ENCODE peak calls at places on chromosomes 12 and 14, in seven cellular contexts. One of them, this sample, is unnamed.

GRCh38 chr14:99247772-99248171 is 24.2 kb downstream of the BCL11B start:
- DNase-seq in HCT116: no peak
- DNase-seq in H1: no peak
- DNase-seq in K562: no peak
- DNase-seq in IMR-90: no peak
- DNase-seq in GM12878: no peak
- DNase-seq in HepG2: no peak
- DNase-seq in this sample: no peak

GRCh38 chr14:105255021-105255507 is 6.7 kb downstream of the BTBD6 start:
- DNase-seq in HCT116: no peak
- DNase-seq in H1: no peak
- DNase-seq in K562: no peak
- DNase-seq in IMR-90: peak
- DNase-seq in GM12878: no peak
- DNase-seq in HepG2: no peak
- DNase-seq in this sample: no peak

GRCh38 chr12:91892081-91892855 is 253.4 kb downstream of the BTG1 start:
- DNase-seq in HCT116: no peak
- DNase-seq in H1: no peak
- DNase-seq in K562: no peak
- DNase-seq in IMR-90: no peak
- DNase-seq in GM12878: no peak
- DNase-seq in HepG2: no peak
- DNase-seq in this sample: no peak

GRCh38 chr12:95790912-95791849 is 617 bp upstream of the NTN4 start:
- DNase-seq in HCT116: no peak
- DNase-seq in H1: no peak
- DNase-seq in K562: no peak
- DNase-seq in IMR-90: peak
- DNase-seq in GM12878: no peak
- DNase-seq in HepG2: no peak
- DNase-seq in this sample: peak

GRCh38 chr12:93163260-93164036 is 214.3 kb upstream of the NUDT4 start:
- DNase-seq in HCT116: no peak
- DNase-seq in H1: no peak
- DNase-seq in K562: no peak
- DNase-seq in IMR-90: peak
- DNase-seq in GM12878: no peak
- DNase-seq in HepG2: no peak
- DNase-seq in this sample: no peak

GRCh38 chr12:98253207-98253606 is 262.2 kb upstream of the TMPO start:
- DNase-seq in HCT116: no peak
- DNase-seq in H1: no peak
- DNase-seq in K562: no peak
- DNase-seq in IMR-90: no peak
- DNase-seq in GM12878: no peak
- DNase-seq in HepG2: no peak
- DNase-seq in this sample: no peak

GRCh38 chr12:110165540-110166159 is 41.5 kb downstream of the IFT81 start:
- DNase-seq in HCT116: no peak
- DNase-seq in H1: no peak
- DNase-seq in K562: no peak
- DNase-seq in IMR-90: no peak
- DNase-seq in GM12878: peak
- DNase-seq in HepG2: peak
- DNase-seq in this sample: no peak

GRCh38 chr12:101407438-101408345 is at the start of gene ARL1:
- DNase-seq in HCT116: peak
- DNase-seq in H1: no peak
- DNase-seq in K562: peak
- DNase-seq in IMR-90: peak
- DNase-seq in GM12878: peak
- DNase-seq in HepG2: peak
- DNase-seq in this sample: peak

GRCh38 chr14:36294543-36294942 is 25.9 kb downstream of the MBIP start:
- DNase-seq in HCT116: no peak
- DNase-seq in H1: no peak
- DNase-seq in K562: no peak
- DNase-seq in IMR-90: no peak
- DNase-seq in GM12878: no peak
- DNase-seq in HepG2: no peak
- DNase-seq in this sample: no peak

DNA sequence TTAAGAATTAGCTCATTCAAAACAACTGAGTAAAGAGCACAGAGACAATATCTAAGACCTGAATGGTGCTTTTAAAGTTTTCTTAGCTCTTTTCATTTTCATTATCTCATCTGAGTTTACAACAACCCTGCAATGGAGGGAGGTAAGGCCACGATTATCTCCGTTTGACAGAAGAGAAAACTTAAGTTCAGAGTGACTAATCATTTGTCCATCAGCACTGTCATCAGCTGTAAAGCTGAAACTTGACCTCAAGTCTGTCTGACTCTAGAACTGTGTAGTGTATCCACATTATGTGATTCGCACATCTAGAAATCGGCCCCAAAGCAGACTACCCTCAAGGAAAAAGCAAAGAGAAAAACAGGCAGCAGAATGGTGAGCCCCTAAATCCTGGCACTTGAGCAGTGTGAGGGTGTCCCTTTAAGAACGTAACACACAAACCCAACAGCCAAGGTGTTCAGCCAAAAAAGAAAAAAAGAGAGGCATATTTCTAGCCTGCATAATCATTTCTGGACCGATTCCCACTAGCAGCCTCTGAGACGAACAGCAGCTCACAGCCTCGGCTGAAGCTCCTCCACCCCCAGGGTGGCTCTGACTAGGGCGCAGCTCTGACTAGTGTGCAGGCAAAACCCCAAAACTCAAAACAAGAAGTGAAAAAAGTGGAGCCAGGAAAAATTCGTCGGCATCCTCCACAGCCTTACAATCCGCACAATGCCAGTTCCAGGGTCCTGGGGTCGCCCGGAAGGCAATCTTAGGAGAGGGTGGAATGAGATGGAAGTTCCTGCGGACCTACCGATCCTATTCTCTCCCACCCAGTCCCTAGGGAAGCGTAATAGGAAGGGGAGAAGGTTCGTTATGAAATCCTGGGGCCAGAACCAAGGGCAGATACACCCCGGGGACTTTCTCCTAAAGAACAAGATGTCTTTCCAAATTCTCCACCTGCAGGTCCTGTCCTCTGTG is 1.5 kb downstream of the STXBP6 start:
- DNase-seq in HCT116: no peak
- DNase-seq in H1: no peak
- DNase-seq in K562: peak
- DNase-seq in IMR-90: peak
- DNase-seq in GM12878: no peak
- DNase-seq in HepG2: no peak
- DNase-seq in this sample: no peak
- TF ChIP-seq CEBPB in HCT116: no peak
- TF ChIP-seq CEBPB in H1: no peak
- TF ChIP-seq CEBPB in K562: no peak
- TF ChIP-seq CEBPB in IMR-90: no peak
- TF ChIP-seq CEBPB in GM12878: no peak
- TF ChIP-seq CEBPB in HepG2: no peak
- TF ChIP-seq CEBPB in this sample: no peak

GRCh38 chr14:80425686-80426085 is 214.4 kb upstream of the DIO2 start:
- DNase-seq in HCT116: peak
- DNase-seq in H1: no peak
- DNase-seq in K562: no peak
- DNase-seq in IMR-90: peak
- DNase-seq in GM12878: no peak
- DNase-seq in HepG2: no peak
- DNase-seq in this sample: peak

GRCh38 chr14:80427101-80427500 is 215.8 kb upstream of the DIO2 start:
- DNase-seq in HCT116: no peak
- DNase-seq in H1: no peak
- DNase-seq in K562: no peak
- DNase-seq in IMR-90: peak
- DNase-seq in GM12878: no peak
- DNase-seq in HepG2: no peak
- DNase-seq in this sample: no peak

GRCh38 chr14:80433811-80434210 is 222.5 kb upstream of the DIO2 start:
- DNase-seq in HCT116: no peak
- DNase-seq in H1: no peak
- DNase-seq in K562: no peak
- DNase-seq in IMR-90: no peak
- DNase-seq in GM12878: no peak
- DNase-seq in HepG2: no peak
- DNase-seq in this sample: no peak

GRCh38 chr14:80426686-80427085 is 215.4 kb upstream of the DIO2 start:
- DNase-seq in HCT116: no peak
- DNase-seq in H1: no peak
- DNase-seq in K562: no peak
- DNase-seq in IMR-90: peak
- DNase-seq in GM12878: no peak
- DNase-seq in HepG2: no peak
- DNase-seq in this sample: peak

DNA sequence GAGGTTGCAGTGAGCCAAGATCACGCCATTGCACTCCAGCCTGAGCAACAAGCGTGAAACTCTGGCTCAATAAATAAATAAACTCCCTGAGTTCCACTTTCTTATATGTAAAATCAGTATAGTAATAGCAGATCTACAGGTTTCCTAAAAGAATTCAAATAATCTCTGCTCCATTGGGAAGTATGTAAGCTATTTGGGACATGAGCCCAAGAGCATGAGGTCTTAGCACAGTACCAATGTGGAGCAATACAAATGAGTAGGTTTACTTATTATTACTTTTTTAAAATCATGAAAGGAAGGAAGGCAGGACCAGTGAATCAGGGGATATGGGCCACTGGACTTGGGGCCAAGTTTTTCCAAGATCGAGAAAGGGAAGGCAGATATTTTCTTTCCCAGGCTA is 216.9 kb upstream of the DIO2 start:
- DNase-seq in HCT116: no peak
- DNase-seq in H1: no peak
- DNase-seq in K562: no peak
- DNase-seq in IMR-90: peak
- DNase-seq in GM12878: no peak
- DNase-seq in HepG2: no peak
- DNase-seq in this sample: no peak
- TF ChIP-seq CEBPB in HCT116: no peak
- TF ChIP-seq CEBPB in H1: no peak
- TF ChIP-seq CEBPB in K562: no peak
- TF ChIP-seq CEBPB in IMR-90: no peak
- TF ChIP-seq CEBPB in GM12878: no peak
- TF ChIP-seq CEBPB in HepG2: no peak
- TF ChIP-seq CEBPB in this sample: no peak

DNA sequence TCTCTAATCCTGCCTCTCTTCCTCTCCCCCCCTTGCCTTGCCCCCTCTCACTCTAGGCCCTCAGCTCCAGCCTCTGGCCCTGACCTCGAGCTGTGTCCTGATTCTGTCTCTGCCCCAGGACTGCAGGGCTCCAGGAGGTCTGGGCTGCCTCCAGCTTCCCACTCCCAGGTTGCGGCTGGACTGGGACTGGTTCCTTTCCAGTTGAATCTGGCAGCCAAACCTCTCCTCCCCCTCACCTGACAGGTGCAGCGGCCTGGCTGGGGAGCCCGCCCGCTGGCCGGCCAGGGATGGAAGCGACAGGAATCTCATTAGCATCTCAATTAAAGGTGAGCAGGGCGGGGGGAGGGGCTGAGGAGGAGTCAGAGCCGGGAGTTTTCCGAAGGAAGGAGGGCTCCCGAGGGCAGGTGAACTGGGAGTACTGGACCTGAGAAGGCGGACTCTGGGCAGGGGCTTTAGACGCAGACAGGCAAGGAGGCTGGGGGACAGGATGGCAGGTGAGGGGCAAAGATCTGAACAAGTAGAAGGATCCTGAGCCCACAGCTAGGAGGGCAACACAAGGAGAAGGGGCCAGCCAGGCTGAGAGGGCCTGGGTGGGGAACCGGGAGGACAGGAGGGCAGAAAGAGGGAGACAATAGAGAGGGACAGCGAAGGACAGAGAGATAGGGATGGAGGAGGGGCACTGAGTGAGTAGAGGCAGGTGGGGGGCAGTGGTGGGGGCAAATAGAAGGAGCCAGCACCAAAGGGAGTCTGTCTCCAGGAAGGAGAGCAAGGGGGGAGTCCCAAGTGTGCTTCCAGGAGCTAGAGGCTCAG is at the start of gene SCNN1A:
- DNase-seq in HCT116: no peak
- DNase-seq in H1: peak
- DNase-seq in K562: no peak
- DNase-seq in IMR-90: no peak
- DNase-seq in GM12878: no peak
- DNase-seq in HepG2: no peak
- DNase-seq in this sample: no peak
- TF ChIP-seq CEBPB in HCT116: no peak
- TF ChIP-seq CEBPB in H1: no peak
- TF ChIP-seq CEBPB in K562: no peak
- TF ChIP-seq CEBPB in IMR-90: no peak
- TF ChIP-seq CEBPB in GM12878: no peak
- TF ChIP-seq CEBPB in HepG2: no peak
- TF ChIP-seq CEBPB in this sample: no peak

GRCh38 chr12:57893460-57894353 is 47.2 kb upstream of the CTDSP2 start:
- DNase-seq in HCT116: no peak
- DNase-seq in H1: no peak
- DNase-seq in K562: peak
- DNase-seq in IMR-90: peak
- DNase-seq in GM12878: no peak
- DNase-seq in HepG2: peak
- DNase-seq in this sample: no peak

GRCh38 chr12:57895337-57896138 is 45.8 kb upstream of the ATP23 start:
- DNase-seq in HCT116: no peak
- DNase-seq in H1: no peak
- DNase-seq in K562: no peak
- DNase-seq in IMR-90: peak
- DNase-seq in GM12878: no peak
- DNase-seq in HepG2: no peak
- DNase-seq in this sample: no peak

GRCh38 chr12:57896437-57897201 is 44.7 kb upstream of the ATP23 start:
- DNase-seq in HCT116: no peak
- DNase-seq in H1: no peak
- DNase-seq in K562: no peak
- DNase-seq in IMR-90: peak
- DNase-seq in GM12878: no peak
- DNase-seq in HepG2: no peak
- DNase-seq in this sample: peak

GRCh38 chr12:57896139-57896436 is 45.3 kb upstream of the ATP23 start:
- DNase-seq in HCT116: no peak
- DNase-seq in H1: no peak
- DNase-seq in K562: no peak
- DNase-seq in IMR-90: no peak
- DNase-seq in GM12878: no peak
- DNase-seq in HepG2: no peak
- DNase-seq in this sample: no peak

DNA sequence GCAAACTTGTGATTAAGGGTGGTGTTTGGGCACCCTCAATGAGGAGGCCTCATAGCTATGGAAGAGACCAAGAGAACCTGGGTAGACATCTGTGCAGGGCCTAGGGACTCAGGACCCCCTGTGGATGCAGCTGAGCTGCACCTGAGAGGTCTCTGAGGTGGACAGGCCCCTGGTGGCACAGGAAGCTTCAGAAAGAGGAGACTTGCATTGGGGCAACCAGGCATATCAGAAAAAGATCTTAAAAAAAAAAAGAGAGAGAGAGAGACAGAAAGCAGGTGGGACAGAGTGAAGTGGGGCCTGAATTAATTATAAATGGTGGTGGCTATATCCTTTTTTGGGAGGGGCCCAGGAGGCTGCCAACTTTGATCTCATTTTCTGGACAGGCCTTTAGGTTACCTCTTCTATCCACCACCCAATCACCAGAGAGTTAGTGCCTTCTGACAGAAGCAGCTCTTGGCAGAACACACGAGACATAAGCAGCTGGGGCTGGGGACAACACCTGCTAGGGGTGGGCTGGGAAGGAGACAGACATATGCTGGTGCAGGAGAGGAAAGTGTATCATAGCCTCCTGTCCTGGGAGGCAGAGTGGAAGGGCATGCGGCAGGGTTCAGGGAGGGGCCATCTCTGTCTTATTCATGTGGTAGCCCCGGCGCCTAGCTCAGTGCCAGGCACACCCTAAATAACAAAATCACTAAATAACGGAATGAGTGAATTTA is 46.6 kb upstream of the ATP23 start:
- DNase-seq in HCT116: no peak
- DNase-seq in H1: no peak
- DNase-seq in K562: no peak
- DNase-seq in IMR-90: no peak
- DNase-seq in GM12878: no peak
- DNase-seq in HepG2: no peak
- DNase-seq in this sample: no peak
- TF ChIP-seq CEBPB in HCT116: no peak
- TF ChIP-seq CEBPB in H1: no peak
- TF ChIP-seq CEBPB in K562: no peak
- TF ChIP-seq CEBPB in IMR-90: no peak
- TF ChIP-seq CEBPB in GM12878: no peak
- TF ChIP-seq CEBPB in HepG2: no peak
- TF ChIP-seq CEBPB in this sample: no peak